ENCODE peak calls at places on chromosomes 6 and 20, in five cellular contexts. X is Daoy; V is H54; M is stimulated activated CD4-positive, alpha-beta T cell treated with anti-CD3 and anti-CD28 coated beads, Interleukin-1b, Interleukin-23, amount 100 ng/mL, for 24 hours; F is CD4-positive, alpha-beta memory T cell. U is an unnamed sample.

GRCh38 chr6:158226655-158227512 is 58.7 kb downstream of the GTF2H5 start:
- DNase-seq in X (no peak), V (no peak), M (no peak), F (no peak), U (peak)

GRCh38 chr6:122530440-122531046 is 58.9 kb upstream of the SERINC1 start:
- DNase-seq in X (peak), V (peak), M (peak), F (peak), U (peak)

GRCh38 chr6:38117281-38117680 is 297.8 kb downstream of the ZFAND3 start:
- DNase-seq in X (no peak), V (no peak), M (no peak), F (no peak), U (no peak)

GRCh38 chr6:43078651-43079050 is 2.5 kb downstream of the PTK7 start:
- DNase-seq in X (no peak), V (no peak), M (no peak), F (no peak), U (no peak)

GRCh38 chr6:153090241-153090930 is 40.7 kb downstream of the RGS17 start:
- DNase-seq in X (peak), V (no peak), M (no peak), F (no peak), U (no peak)

GRCh38 chr6:56649053-56649769 is 6.5 kb upstream of the DST start:
- DNase-seq in X (no peak), V (no peak), M (no peak), F (no peak), U (no peak)

GRCh38 chr20:4053516-4053919 is 38.2 kb upstream of the RNF24 start:
- DNase-seq in X (no peak), V (no peak), M (no peak), F (no peak), U (peak)

GRCh38 chr6:21188505-21189223 is 404.9 kb upstream of the SOX4 start:
- DNase-seq in X (no peak), V (no peak), M (no peak), F (no peak), U (no peak)

GRCh38 chr6:13392462-13392861 is 64.1 kb upstream of the TBC1D7 start:
- DNase-seq in X (no peak), V (no peak), M (no peak), F (no peak), U (peak)

GRCh38 chr20:46307999-46308257 is 370 bp downstream of the CDH22 start:
- DNase-seq in X (no peak), V (no peak), M (no peak), F (no peak), U (no peak)

GRCh38 chr20:12229891-12230290 is 312.2 kb downstream of the BTBD3 start:
- DNase-seq in X (no peak), V (no peak), M (no peak), F (no peak), U (no peak)

GRCh38 chr6:158338311-158339112 is 26.2 kb downstream of the TULP4 start:
- DNase-seq in X (no peak), V (no peak), M (no peak), F (no peak), U (no peak)

GRCh38 chr6:24720131-24720603 is 1.2 kb upstream of the C6orf62 start:
- DNase-seq in X (peak), V (no peak), M (peak), F (peak), U (peak)

GRCh38 chr20:57179265-57179664 is 87.2 kb downstream of the BMP7 start:
- DNase-seq in X (no peak), V (no peak), M (no peak), F (no peak), U (no peak)

GRCh38 chr6:161482517-161482903 is 208.6 kb upstream of the AGPAT4 start:
- DNase-seq in X (no peak), V (no peak), M (no peak), F (no peak), U (no peak)

GRCh38 chr6:30883743-30884520 is at the start of gene DDR1:
- DNase-seq in X (peak), V (peak), M (no peak), F (peak), U (peak)

GRCh38 chr6:142786476-142786875 is 158.5 kb downstream of the HIVEP2 start:
- DNase-seq in X (no peak), V (no peak), M (no peak), F (no peak), U (no peak)

GRCh38 chr6:7147051-7147671 is 39.4 kb downstream of the RREB1 start:
- DNase-seq in X (no peak), V (no peak), M (no peak), F (no peak), U (peak)

GRCh38 chr6:122709922-122710512 is 69.5 kb upstream of the FABP7 start:
- DNase-seq in X (no peak), V (no peak), M (no peak), F (no peak), U (no peak)

GRCh38 chr6:41571066-41571780 is 25.0 kb downstream of the FOXP4 start:
- DNase-seq in X (no peak), V (peak), M (no peak), F (no peak), U (peak)

GRCh38 chr20:51327251-51327841 is 215.2 kb downstream of the NFATC2 start:
- DNase-seq in X (peak), V (no peak), M (no peak), F (no peak), U (no peak)

GRCh38 chr20:1824177-1824576 is 71.0 kb upstream of the SIRPA start:
- DNase-seq in X (no peak), V (no peak), M (no peak), F (no peak), U (peak)

GRCh38 chr6:7132398-7132797 is 24.6 kb downstream of the RREB1 start:
- DNase-seq in X (no peak), V (no peak), M (no peak), F (no peak), U (peak)

GRCh38 chr6:42103218-42103617 is 39.2 kb downstream of the C6orf132 start:
- DNase-seq in X (no peak), V (no peak), M (no peak), F (no peak), U (no peak)

GRCh38 chr20:62766716-62767115 is 29.6 kb upstream of the MRGBP start:
- DNase-seq in X (peak), V (no peak), M (no peak), F (no peak), U (no peak)